ENCODE peak calls at places on chromosomes 2 and 18, in four cellular contexts. P is epithelial cell of esophagus, D is type B pancreatic cell, W is fibroblast of the conjunctiva. I is an unnamed sample.

GRCh38 chr2:229715895-229716507 is 1.6 kb upstream of the DNER start:
- DNase-seq in D (no peak), W (no peak), P (peak), I (no peak)

GRCh38 chr2:201786471-201786870 is 5.7 kb upstream of the ALS2 start:
- DNase-seq in W (no peak), P (no peak), D (no peak), I (no peak)

GRCh38 chr2:148561389-148561788 is 83.2 kb upstream of the EPC2 start:
- DNase-seq in D (no peak), P (no peak), W (no peak), I (no peak)

GRCh38 chr2:224178085-224178484 is 139.0 kb upstream of the SERPINE2 start:
- DNase-seq in P (peak), D (no peak), W (no peak), I (no peak)

GRCh38 chr2:168350380-168350779 is 103.0 kb upstream of the STK39 start:
- DNase-seq in P (no peak), W (no peak), D (no peak), I (no peak)

GRCh38 chr18:69874058-69874457 is 73.6 kb downstream of the CD226 start:
- DNase-seq in P (peak), W (no peak), D (no peak), I (no peak)

GRCh38 chr18:8553611-8553924 is 55.7 kb upstream of the RAB12 start:
- DNase-seq in W (no peak), P (peak), D (no peak), I (no peak)

GRCh38 chr2:218555527-218555926 is 12.6 kb downstream of the USP37 start:
- DNase-seq in D (no peak), W (no peak), P (no peak), I (no peak)

I was measured in aorta.